ENCODE peak calls at places on chromosomes 1 and 21, in ten cellular contexts. B is CD8-positive, alpha-beta T cell; F is A549; M is adrenal gland; L is tibial artery; K is IMR-90; C is uterus; N is neural progenitor cell; S is AG04450; H is heart left ventricle. R is an unnamed sample.

GRCh38 chr21:41164981-41165650 is 2.8 kb upstream of the BACE2 start:
- DNase-seq in S (no peak), M (peak; percentile 68), C (peak; percentile 61), B (no peak), F (peak; percentile 43), K (peak; percentile 58), L (no peak), N (no peak), H (no peak), R (peak; percentile 25)

GRCh38 chr1:160618763-160619274 is 28.0 kb downstream of the SLAMF1 start:
- DNase-seq in K (no peak), B (peak; percentile 39), C (no peak), S (no peak), M (no peak), H (no peak), F (peak; percentile 31), N (no peak), L (no peak), R (no peak)

GRCh38 chr1:226100436-226101347 is 38.2 kb downstream of the H3-3A start:
- DNase-seq in K (peak; percentile 81), H (peak; percentile 41), L (no peak), S (no peak), F (peak; percentile 91), B (peak; percentile 39), N (peak; percentile 70), M (no peak), C (no peak), R (no peak)

GRCh38 chr1:243447844-243448243 is 192.0 kb downstream of the SDCCAG8 start:
- DNase-seq in N (no peak), C (no peak), M (no peak), F (no peak), S (no peak), L (no peak), K (no peak), H (no peak), B (no peak), R (no peak)

GRCh38 chr1:94342416-94342815 is 75.8 kb upstream of the ABCD3 start:
- DNase-seq in H (no peak), K (no peak), F (no peak), S (no peak), N (no peak), L (no peak), B (no peak), M (no peak), C (no peak), R (no peak)

GRCh38 chr21:43361493-43362296 is 65.2 kb downstream of the SIK1 start:
- DNase-seq in M (no peak), L (peak; percentile 83), N (no peak), K (peak; percentile 79), F (no peak), B (peak; percentile 88), S (peak; percentile 26), H (peak; percentile 76), C (no peak), R (no peak)

GRCh38 chr21:44615881-44616590 is 4.2 kb downstream of the KRTAP10-8 start:
- DNase-seq in K (no peak), L (no peak), B (no peak), M (no peak), F (no peak), H (no peak), N (no peak), S (no peak), C (no peak), R (no peak)

GRCh38 chr1:173411835-173412742 is 65.0 kb upstream of the PRDX6 start:
- DNase-seq in L (no peak), N (no peak), F (no peak), H (no peak), M (peak; percentile 93), C (no peak), S (no peak), K (peak; percentile 89), B (no peak), R (peak; percentile 81)

GRCh38 chr1:20686878-20687725 is 25.9 kb upstream of the DDOST start:
- DNase-seq in B (no peak), M (no peak), K (no peak), S (no peak), H (no peak), F (no peak), L (no peak), C (no peak), N (no peak), R (no peak)

GRCh38 chr1:7644906-7645750 is 126.0 kb upstream of the VAMP3 start:
- DNase-seq in H (peak; percentile 71), M (no peak), N (no peak), C (no peak), S (peak; percentile 43), B (no peak), K (peak; percentile 70), F (no peak), L (no peak), R (peak; percentile 19)

GRCh38 chr1:87149166-87150065 is 179.3 kb upstream of the LMO4 start:
- DNase-seq in H (no peak), N (no peak), B (no peak), F (no peak), L (no peak), K (peak; percentile 72), M (no peak), C (no peak), S (peak; percentile 38), R (no peak)

GRCh38 chr1:37741130-37741529 is 23.8 kb downstream of the EPHA10 start:
- DNase-seq in M (no peak), K (peak; percentile 6), F (no peak), S (no peak), B (no peak), C (no peak), H (no peak), N (no peak), L (peak; percentile 24), R (peak; percentile 73)

GRCh38 chr1:42924249-42925131 is 34.2 kb downstream of the SLC2A1 start:
- DNase-seq in N (peak; percentile 99), S (peak; percentile 50), C (peak; percentile 93), F (peak; percentile 78), M (peak; percentile 94), H (peak; percentile 96), K (peak; percentile 75), B (peak; percentile 91), L (peak; percentile 98), R (peak; percentile 96)
- TF ChIP-seq CTCF in N (peak; percentile 53), S (peak; percentile 23), C (peak; percentile 38), F (no peak), M (no peak), H (no peak), K (peak; percentile 27), B (no peak), L (no peak), R (no peak)

GRCh38 chr1:239997160-239997514 is 94.5 kb upstream of the FMN2 start:
- DNase-seq in F (no peak), N (no peak), M (no peak), H (no peak), L (no peak), S (no peak), C (no peak), K (no peak), B (no peak), R (no peak)

GRCh38 chr1:239995281-239995680 is 96.4 kb upstream of the FMN2 start:
- DNase-seq in C (no peak), N (peak; percentile 25), S (no peak), B (no peak), K (no peak), H (no peak), M (no peak), F (no peak), L (no peak), R (no peak)

GRCh38 chr1:239998312-239998649 is 93.4 kb upstream of the FMN2 start:
- DNase-seq in K (no peak), S (no peak), B (no peak), L (no peak), N (no peak), M (no peak), C (no peak), F (no peak), H (no peak), R (no peak)

GRCh38 chr1:239999170-239999569 is 92.5 kb upstream of the FMN2 start:
- DNase-seq in L (no peak), S (no peak), B (no peak), M (no peak), H (no peak), K (no peak), F (no peak), N (no peak), C (no peak), R (no peak)

DNA sequence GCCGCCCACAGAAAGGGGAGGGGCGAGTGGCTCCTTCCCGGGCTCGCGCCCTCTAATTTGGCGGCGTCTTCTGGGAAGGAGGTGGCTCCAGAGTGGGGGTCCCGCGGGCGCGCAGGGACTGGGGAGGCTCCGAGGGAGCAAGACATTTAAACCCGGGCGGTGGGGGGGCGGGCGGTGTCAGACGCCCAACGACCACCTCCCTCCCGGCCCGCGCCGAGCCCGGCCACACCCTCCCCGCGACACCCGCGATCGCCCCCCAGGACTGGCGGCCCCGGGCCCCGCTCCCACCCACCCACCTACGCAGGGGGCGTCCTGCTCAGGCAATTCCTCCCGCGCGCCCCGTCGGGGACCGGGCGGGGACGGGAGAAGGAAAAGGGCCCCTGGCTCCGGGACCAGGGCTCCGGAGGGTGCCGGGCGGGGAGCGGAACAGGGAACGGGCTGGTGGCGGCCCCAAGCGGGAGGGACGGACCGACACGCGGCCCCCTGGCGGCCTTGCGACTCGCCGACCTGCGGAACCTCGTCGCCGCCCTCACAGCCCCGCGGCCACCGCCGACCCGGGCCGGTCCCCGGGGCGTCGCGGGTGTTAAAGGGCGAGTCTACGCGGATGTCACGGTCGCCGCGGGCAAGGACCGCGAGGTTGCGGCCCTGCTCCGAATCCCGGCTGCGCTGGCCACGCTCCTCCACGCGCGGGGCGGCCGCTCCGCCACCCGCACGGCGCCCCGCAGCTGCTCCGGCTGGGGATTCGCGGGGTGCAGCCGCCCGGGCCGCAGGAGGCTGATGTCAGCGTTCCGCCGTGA is 94.0 kb upstream of the FMN2 start:
- DNase-seq in S (no peak), L (no peak), H (no peak), M (no peak), B (no peak), F (peak; percentile 43), K (no peak), C (no peak), N (peak; percentile 83), R (no peak)
- H3K4me3 ChIP-seq in S (peak overlapping the region; percentile 27), L (no peak overlapping the region), H (peak overlapping the region; percentile 13), M (peak overlapping the region; percentile 31), B (no peak overlapping the region), F (peak overlapping the region; percentile 63), K (peak overlapping the region; percentile 50), C (no peak overlapping the region), N (peak overlapping the region; percentile 66), R (peak overlapping the region; percentile 36)

DNA sequence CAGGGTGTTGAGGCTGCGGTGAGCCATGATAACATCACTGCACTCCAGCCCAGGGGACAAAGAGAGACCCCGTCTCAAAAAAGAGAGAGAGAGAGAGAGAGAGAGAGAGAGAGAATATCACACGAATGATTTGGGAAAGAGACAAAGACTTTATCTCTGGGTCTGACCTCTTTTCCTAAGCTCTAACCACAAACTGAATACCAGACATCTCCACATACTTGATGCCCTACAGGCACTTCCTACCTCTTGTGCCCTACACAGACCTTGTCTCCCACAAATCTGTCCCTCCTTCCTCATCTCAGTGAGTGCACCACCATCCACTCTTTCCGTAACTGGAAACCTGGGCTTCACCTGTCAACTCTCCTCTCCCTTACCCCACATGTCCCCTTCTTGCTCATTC is 27.0 kb upstream of the PTCH2 start:
- DNase-seq in B (no peak), H (no peak), S (no peak), M (no peak), K (no peak), N (no peak), C (no peak), L (no peak), F (no peak), R (no peak)
- H3K27ac ChIP-seq in B (no peak overlapping the region), H (no peak overlapping the region), S (no peak overlapping the region), M (no peak overlapping the region), K (no peak overlapping the region), N (no peak overlapping the region), C (no peak overlapping the region), L (no peak overlapping the region), F (no peak overlapping the region), R (no peak overlapping the region)

GRCh38 chr1:220786337-220787068 is at the start of gene MTARC1:
- DNase-seq in F (peak; percentile 65), M (peak; percentile 82), N (peak; percentile 88), C (peak; percentile 40), L (peak; percentile 83), B (no peak), H (peak; percentile 86), S (no peak), K (no peak), R (peak; percentile 76)
- TF ChIP-seq CTCF in F (peak; percentile 20), M (no peak), N (peak; percentile 37), C (peak; percentile 14), L (peak; percentile 13), B (no peak), H (no peak), S (peak; percentile 10), K (no peak), R (no peak)

R was measured in cardiac muscle cell.